ENCODE peak calls at places on chromosomes 12 and 14, in ten cellular contexts. N is HFF-Myc, Z is AG09309, W is fibroblast of the aortic adventitia, E is pancreas, M is OCI-LY7, P is endothelial cell of umbilical vein, U is A549, D is uterus, J is fibroblast of mammary gland. L is an unnamed sample.

GRCh38 chr14:94555991-94556390 is 5.3 kb upstream of the SERPINA4 start:
- DNase-seq in N (no peak), D (no peak), J (no peak), P (no peak), M (no peak), W (no peak), Z (no peak), E (peak; percentile 6), U (no peak), L (no peak)

GRCh38 chr14:75426332-75427125 is 1.3 kb upstream of the JDP2 start:
- DNase-seq in P (no peak), W (no peak), Z (no peak), M (peak; percentile 85), N (no peak), E (no peak), J (no peak), U (no peak), D (no peak), L (no peak)

GRCh38 chr14:100914597-100915021 is 11.1 kb upstream of the RTL1 start:
- DNase-seq in P (peak; percentile 79), U (no peak), M (no peak), Z (peak; percentile 4), N (no peak), E (no peak), D (no peak), W (peak; percentile 13), J (no peak), L (no peak)

GRCh38 chr12:39006286-39006685 is 100.9 kb upstream of the CPNE8 start:
- DNase-seq in E (no peak), D (no peak), W (peak; percentile 1), J (no peak), N (no peak), Z (no peak), U (no peak), M (no peak), P (no peak), L (no peak)

GRCh38 chr12:32454075-32454474 is 54.7 kb downstream of the FGD4 start:
- DNase-seq in W (peak; percentile 74), D (no peak), N (no peak), Z (no peak), U (peak; percentile 47), E (no peak), M (no peak), P (peak; percentile 68), J (peak; percentile 74), L (no peak)

GRCh38 chr12:53652366-53652765 is 23.5 kb downstream of the ATP5MC2 start:
- DNase-seq in D (no peak), Z (peak; percentile 51), U (no peak), E (no peak), W (no peak), N (no peak), J (no peak), P (no peak), M (no peak), L (no peak)

GRCh38 chr14:69661194-69661537 is 49.8 kb downstream of the SUSD6 start:
- DNase-seq in W (no peak), M (no peak), N (no peak), E (no peak), J (no peak), Z (no peak), D (no peak), U (no peak), P (no peak), L (no peak)

GRCh38 chr12:24359418-24359817 is 409.9 kb upstream of the SOX5 start:
- DNase-seq in Z (no peak), D (no peak), U (no peak), M (no peak), N (no peak), J (no peak), W (no peak), E (no peak), P (no peak), L (no peak)

GRCh38 chr12:121738340-121738858 is 25.8 kb downstream of the TMEM120B start:
- DNase-seq in U (no peak), N (no peak), E (no peak), W (no peak), P (no peak), J (no peak), Z (no peak), D (no peak), M (no peak), L (no peak)

GRCh38 chr14:94028450-94028826 is 2.3 kb downstream of the OTUB2 start:
- DNase-seq in E (no peak), J (no peak), M (no peak), D (no peak), U (no peak), Z (no peak), W (no peak), P (no peak), N (no peak), L (no peak)

GRCh38 chr12:118402251-118402650 is 25.9 kb downstream of the SUDS3 start:
- DNase-seq in P (peak; percentile 16), W (peak; percentile 78), Z (peak; percentile 57), M (no peak), D (no peak), E (no peak), N (no peak), U (no peak), J (peak; percentile 90), L (no peak)

GRCh38 chr12:70733385-70733784 is 96.2 kb upstream of the PTPRB start:
- DNase-seq in W (peak; percentile 88), N (peak; percentile 67), J (peak; percentile 84), E (peak; percentile 27), Z (peak; percentile 21), M (peak; percentile 60), U (peak; percentile 71), P (peak; percentile 71), D (no peak), L (no peak)

GRCh38 chr14:55512421-55512820 is 67.6 kb upstream of the KTN1 start:
- DNase-seq in Z (peak; percentile 14), E (no peak), M (no peak), D (no peak), W (peak; percentile 72), N (no peak), U (no peak), J (peak; percentile 17), P (no peak), L (no peak)

DNA sequence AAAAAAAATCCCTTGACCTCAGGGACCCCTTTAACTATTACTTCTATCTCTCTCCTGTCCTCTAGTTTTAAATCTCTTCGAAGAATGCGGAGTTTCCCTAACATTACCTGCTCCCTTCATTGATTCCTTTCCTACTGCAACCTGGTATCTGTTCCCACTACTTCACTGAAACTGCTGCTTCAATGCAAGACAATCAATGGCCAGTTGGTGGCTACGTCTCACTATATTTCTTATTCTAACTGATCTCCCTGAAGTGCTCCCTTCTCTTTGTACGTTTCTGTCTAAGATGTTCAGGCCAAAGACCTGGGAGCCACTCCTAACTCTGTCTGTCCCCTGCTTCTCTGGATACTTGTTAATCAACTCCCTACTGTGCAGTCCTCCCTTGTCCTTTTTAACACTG is 10.3 kb upstream of the KCNA1 start:
- DNase-seq in Z (no peak), W (peak; percentile 7), U (no peak), E (no peak), J (no peak), D (no peak), N (no peak), M (no peak), P (no peak), L (no peak)
- TF ChIP-seq CTCF in Z (no peak), W (peak; percentile 27), U (no peak), E (no peak), J (peak; percentile 1), D (no peak), N (no peak), M (peak; percentile 52), P (no peak), L (peak; percentile 35)

GRCh38 chr12:57027011-57027804 is 10.9 kb upstream of the TAC3 start:
- DNase-seq in D (no peak), Z (no peak), E (no peak), W (no peak), U (no peak), P (no peak), J (no peak), N (no peak), M (no peak), L (no peak)

GRCh38 chr12:57027805-57028153 is 11.4 kb upstream of the TAC3 start:
- DNase-seq in E (no peak), P (no peak), M (no peak), Z (no peak), W (no peak), J (no peak), N (no peak), D (no peak), U (no peak), L (no peak)

GRCh38 chr12:57031789-57032188 is 15.5 kb upstream of the TAC3 start:
- DNase-seq in Z (no peak), P (no peak), N (no peak), U (no peak), E (no peak), J (no peak), D (no peak), M (no peak), W (no peak), L (no peak)

GRCh38 chr12:57033428-57033827 is 16.5 kb downstream of the MYO1A start:
- DNase-seq in M (no peak), W (no peak), N (no peak), U (no peak), Z (no peak), P (no peak), J (no peak), E (no peak), D (no peak), L (no peak)

GRCh38 chr12:57031228-57031670 is 14.9 kb upstream of the TAC3 start:
- DNase-seq in E (no peak), D (no peak), N (no peak), M (peak; percentile 35), W (no peak), P (no peak), U (no peak), Z (no peak), J (no peak), L (no peak)
- TF ChIP-seq CTCF in E (no peak), D (no peak), N (no peak), M (peak; percentile 56), W (no peak), P (no peak), U (no peak), Z (no peak), J (no peak), L (no peak)

GRCh38 chr14:57179273-57179672 is 89.4 kb downstream of the EXOC5 start:
- DNase-seq in W (no peak), Z (no peak), J (no peak), M (no peak), E (no peak), D (no peak), U (no peak), P (no peak), N (no peak), L (no peak)

GRCh38 chr14:57182760-57183503 is 85.8 kb downstream of the EXOC5 start:
- DNase-seq in N (no peak), J (peak; percentile 20), P (no peak), U (no peak), M (peak; percentile 10), Z (no peak), E (no peak), D (no peak), W (peak; percentile 3), L (no peak)
- TF ChIP-seq CTCF in N (peak; percentile 46), J (peak; percentile 42), P (peak; percentile 5), U (peak; percentile 43), M (peak; percentile 71), Z (peak; percentile 27), E (no peak), D (no peak), W (peak; percentile 28), L (peak; percentile 69)

DNA sequence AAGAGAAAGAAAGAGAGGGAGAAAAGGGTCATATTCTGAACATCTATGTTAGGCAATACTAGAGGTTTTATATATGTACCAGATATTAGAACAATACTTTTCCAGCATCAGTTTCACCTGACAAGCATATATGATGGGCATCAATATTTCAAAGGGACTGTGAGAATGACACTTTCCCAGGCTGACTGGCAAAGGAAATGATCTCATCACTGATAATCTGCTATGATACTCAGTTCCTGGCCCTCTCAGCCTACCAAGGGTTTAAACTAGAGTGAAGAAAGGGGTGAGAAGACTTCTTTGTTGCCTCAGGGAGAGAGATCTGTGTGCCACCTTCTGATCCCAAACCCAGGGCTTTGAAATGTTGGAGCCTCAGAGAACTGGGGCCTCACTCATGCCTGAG is 183.5 kb downstream of the TTC8 start:
- DNase-seq in E (no peak), D (no peak), Z (no peak), P (no peak), M (no peak), J (no peak), W (no peak), U (no peak), N (no peak), L (no peak)
- TF ChIP-seq CTCF in E (no peak), D (no peak), Z (no peak), P (no peak), M (no peak), J (no peak), W (no peak), U (no peak), N (no peak), L (no peak)